ENCODE peak calls at places on chromosomes 7 and 10, in seven cellular contexts. Y is CD8-positive, alpha-beta T cell; Z is fibroblast of lung; A is tibial nerve; K is adrenal gland; U is CD4-positive, CD25-positive, alpha-beta regulatory T cell; E is tibial artery. D is an unnamed sample. For H3K27me3 and H3K4me1, the result is how much of the 10 kb centered on the place peaks cover.

GRCh38 chr10:42242135-42242805 is 396.1 kb downstream of the ZNF33B start:
- DNase-seq in Z (peak), Y (no peak), A (no peak), U (no peak), K (no peak), E (no peak), D (no peak)

GRCh38 chr10:88989824-88990527 is 622 bp upstream of the FAS start:
- DNase-seq in E (no peak), A (no peak), K (peak), Z (peak), Y (no peak), U (no peak), D (no peak)

GRCh38 chr7:155756322-155756721 is 55.9 kb downstream of the SHH start:
- DNase-seq in U (no peak), Y (no peak), Z (no peak), E (no peak), K (no peak), A (no peak), D (no peak)

GRCh38 chr7:90611115-90611514 is 15.0 kb downstream of the CDK14 start:
- DNase-seq in K (no peak), U (no peak), Y (no peak), E (no peak), Z (peak), A (no peak), D (no peak)

GRCh38 chr10:116195039-116195438 is 78.0 kb downstream of the GFRA1 start:
- DNase-seq in E (no peak), A (no peak), U (no peak), Z (no peak), Y (no peak), K (no peak), D (no peak)

GRCh38 chr7:94655884-94656657 is at the start of gene SGCE:
- DNase-seq in Y (peak), A (peak), K (peak), U (peak), Z (peak), E (peak), D (peak)

GRCh38 chr7:85186083-85186520 is 754 bp downstream of the SEMA3D start:
- DNase-seq in K (peak), Y (no peak), U (no peak), Z (peak), A (no peak), E (peak), D (peak)

GRCh38 chr10:33085313-33085833 is 127.3 kb upstream of the ITGB1 start:
- DNase-seq in Y (no peak), Z (no peak), K (no peak), U (no peak), A (no peak), E (no peak), D (no peak)

GRCh38 chr10:35079763-35080162 is 10.4 kb downstream of the CUL2 start:
- DNase-seq in U (no peak), Y (no peak), K (peak), Z (peak), E (no peak), A (no peak), D (no peak)

GRCh38 chr7:51521054-51521453 is 204.4 kb upstream of the COBL start:
- DNase-seq in E (no peak), A (no peak), K (no peak), U (no peak), Y (no peak), Z (no peak), D (no peak)

GRCh38 chr10:132309879-132310591 is 2.3 kb upstream of the STK32C start:
- DNase-seq in Y (no peak), A (no peak), Z (no peak), U (no peak), E (peak), K (no peak), D (no peak)

GRCh38 chr10:20714979-20715378 is 182.1 kb downstream of the NEBL start:
- DNase-seq in E (no peak), A (no peak), Z (no peak), Y (no peak), U (no peak), K (no peak), D (no peak)

GRCh38 chr7:1245596-1245995 is 12.9 kb downstream of the UNCX start:
- DNase-seq in Y (no peak), Z (no peak), E (no peak), U (no peak), K (no peak), A (no peak), D (no peak)
- H3K27me3 ChIP-seq in Y (half or more), Z (half or more), E (under half), U (under half), K (half or more), A (half or more), D (half or more)

DNA sequence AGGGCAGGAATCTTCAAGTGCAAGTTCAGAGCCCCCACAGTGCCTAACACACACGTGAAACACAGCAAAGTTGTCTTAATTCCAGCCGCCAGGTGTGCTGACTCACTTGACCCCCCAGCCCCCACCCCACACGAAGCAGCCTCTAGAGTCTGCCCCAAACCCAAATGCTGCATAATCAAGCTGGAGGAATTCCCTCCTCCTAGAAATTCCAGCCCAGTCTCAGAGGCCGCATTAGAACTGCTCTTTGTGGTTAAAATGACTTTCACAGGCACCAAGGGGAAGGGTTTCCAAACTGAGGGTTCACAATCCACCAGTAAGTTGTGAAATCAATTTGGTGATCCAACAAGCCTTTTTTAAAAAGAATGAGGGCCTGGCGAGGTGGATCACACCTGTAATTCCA is 67.0 kb upstream of the PLXNA4 start:
- DNase-seq in K (no peak), Y (no peak), A (no peak), Z (no peak), E (no peak), U (no peak), D (no peak)
- H3K4me1 ChIP-seq in K (under half), Y (under half), A (under half), Z (under half), E (under half), U (under half), D (under half)

DNA sequence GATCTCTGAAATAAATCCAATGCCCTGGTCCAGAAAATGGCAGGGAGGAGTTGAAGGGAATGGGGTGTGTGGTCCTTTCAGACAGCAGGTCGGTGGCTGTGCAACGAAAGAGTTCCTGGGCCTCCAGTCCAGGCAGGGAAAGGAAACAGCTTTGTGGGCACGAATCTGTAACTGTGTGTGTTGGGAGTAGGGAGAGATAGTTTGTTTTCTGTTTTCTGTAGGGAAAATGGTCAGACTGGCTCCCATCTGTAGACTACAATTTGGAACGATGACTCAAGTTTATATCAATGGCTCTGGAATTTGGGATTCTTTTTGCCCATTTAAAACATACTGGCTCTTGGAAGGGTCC is 2.6 kb upstream of the HOXA9 start:
- DNase-seq in A (no peak), K (no peak), U (no peak), Z (no peak), Y (no peak), E (peak), D (no peak)
- H3K27me3 ChIP-seq in A (half or more), K (half or more), U (half or more), Z (half or more), Y (half or more), E (under half), D (half or more)

DNA sequence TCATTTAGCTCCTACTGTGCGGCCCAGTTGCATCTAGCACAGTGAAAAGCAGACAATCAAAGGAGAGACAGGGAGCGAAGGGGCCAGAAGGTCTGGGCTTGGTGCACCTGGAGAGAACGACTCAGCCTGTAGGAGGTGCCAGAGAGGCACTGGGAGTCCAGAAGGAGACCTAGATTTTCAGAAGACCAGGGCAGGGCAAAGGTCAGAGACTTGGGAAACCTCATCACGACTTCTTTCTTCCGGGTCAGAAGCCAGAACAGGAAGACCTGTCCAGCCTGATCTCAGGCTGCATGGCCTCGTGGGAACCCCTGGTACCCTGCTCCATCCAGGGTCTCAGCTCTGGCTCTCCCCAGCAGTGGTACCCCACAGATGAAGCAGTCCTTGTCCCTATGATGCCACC is 5.2 kb downstream of the AGAP3 start:
- DNase-seq in Y (no peak), U (no peak), K (no peak), A (no peak), Z (no peak), E (no peak), D (no peak)
- H3K4me1 ChIP-seq in Y (under half), U (under half), K (under half), A (under half), Z (under half), E (under half), D (under half)

GRCh38 chr7:37706807-37707206 is 23.2 kb downstream of the GPR141 start:
- DNase-seq in E (no peak), Y (no peak), U (no peak), Z (no peak), K (no peak), A (no peak), D (no peak)

GRCh38 chr7:37709631-37710509 is 26.3 kb downstream of the GPR141 start:
- DNase-seq in A (no peak), U (no peak), Z (no peak), K (no peak), Y (no peak), E (no peak), D (no peak)

GRCh38 chr7:37705976-37706375 is 22.4 kb downstream of the GPR141 start:
- DNase-seq in A (no peak), Y (no peak), E (no peak), U (no peak), Z (no peak), K (no peak), D (no peak)
- H3K27me3 ChIP-seq in A (under half), Y (under half), E (under half), U (under half), Z (under half), K (under half), D (under half)

GRCh38 chr10:71765176-71765906 is 8.0 kb downstream of the VSIR start:
- DNase-seq in E (peak), U (no peak), K (no peak), Z (peak), Y (no peak), A (no peak), D (no peak)

GRCh38 chr10:71769279-71769823 is 4.0 kb downstream of the VSIR start:
- DNase-seq in U (no peak), A (no peak), Y (no peak), E (no peak), K (no peak), Z (peak), D (no peak)

GRCh38 chr10:71765907-71766716 is 7.2 kb downstream of the VSIR start:
- DNase-seq in Z (no peak), A (no peak), U (no peak), E (no peak), Y (no peak), K (no peak), D (no peak)

GRCh38 chr10:71767420-71768035 is 5.8 kb downstream of the VSIR start:
- DNase-seq in U (no peak), Z (peak), E (no peak), K (peak), A (no peak), Y (no peak), D (no peak)

DNA sequence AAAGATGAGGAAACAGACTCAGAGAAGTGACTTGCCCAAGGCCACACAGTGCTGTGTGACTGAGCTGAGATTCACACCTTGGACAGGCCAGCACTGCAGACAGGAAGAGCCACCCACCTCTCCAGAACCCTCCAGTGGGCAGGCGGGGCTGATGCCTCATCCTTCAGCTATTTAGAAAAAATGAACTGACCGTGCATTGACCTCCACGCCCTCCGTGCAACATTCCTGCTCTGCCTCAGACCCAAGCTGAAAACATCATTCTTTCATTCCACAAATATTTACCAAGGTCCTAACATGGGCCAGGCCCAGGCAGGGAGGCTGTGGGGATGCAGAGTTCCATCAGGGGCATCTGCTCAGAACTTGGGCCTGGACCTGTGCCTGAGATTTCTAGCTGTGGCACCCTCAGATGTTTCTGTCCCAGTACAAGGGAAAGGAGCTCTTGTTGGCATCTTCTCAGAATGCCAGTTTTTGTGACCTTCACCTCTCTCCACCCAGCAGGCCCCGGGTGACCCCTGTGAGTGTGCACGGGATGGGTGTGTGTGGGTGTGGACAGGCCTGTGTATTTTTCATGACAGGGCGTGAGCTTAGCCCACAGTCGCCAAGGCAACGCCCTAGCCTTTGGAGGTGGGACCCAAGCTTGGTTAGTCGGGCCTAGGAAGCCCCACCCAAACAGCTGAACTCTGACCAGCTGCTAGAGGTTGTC is 6.5 kb downstream of the VSIR start:
- DNase-seq in E (peak), Z (peak), A (peak), U (no peak), Y (no peak), K (peak), D (no peak)
- H3K4me1 ChIP-seq in E (half or more), Z (under half), A (under half), U (half or more), Y (half or more), K (under half), D (half or more)

GRCh38 chr7:141390339-141390738 is 160.9 kb upstream of the AGK start:
- DNase-seq in Y (no peak), U (no peak), A (no peak), K (no peak), Z (no peak), E (no peak), D (no peak)
- H3K27me3 ChIP-seq in Y (under half), U (under half), A (under half), K (under half), Z (under half), E (under half), D (under half)

GRCh38 chr7:105345725-105346124 is 43.0 kb downstream of the SRPK2 start:
- DNase-seq in Y (no peak), K (no peak), Z (no peak), A (no peak), U (no peak), E (no peak), D (no peak)

GRCh38 chr7:105350906-105351305 is 37.8 kb downstream of the SRPK2 start:
- DNase-seq in E (no peak), A (no peak), Y (no peak), Z (no peak), K (no peak), U (no peak), D (no peak)

GRCh38 chr7:105345003-105345402 is 43.7 kb downstream of the SRPK2 start:
- DNase-seq in Y (no peak), K (no peak), E (no peak), A (no peak), U (no peak), Z (no peak), D (no peak)

GRCh38 chr7:105346138-105346537 is 42.6 kb downstream of the SRPK2 start:
- DNase-seq in Z (no peak), U (no peak), E (no peak), A (no peak), K (no peak), Y (no peak), D (no peak)

DNA sequence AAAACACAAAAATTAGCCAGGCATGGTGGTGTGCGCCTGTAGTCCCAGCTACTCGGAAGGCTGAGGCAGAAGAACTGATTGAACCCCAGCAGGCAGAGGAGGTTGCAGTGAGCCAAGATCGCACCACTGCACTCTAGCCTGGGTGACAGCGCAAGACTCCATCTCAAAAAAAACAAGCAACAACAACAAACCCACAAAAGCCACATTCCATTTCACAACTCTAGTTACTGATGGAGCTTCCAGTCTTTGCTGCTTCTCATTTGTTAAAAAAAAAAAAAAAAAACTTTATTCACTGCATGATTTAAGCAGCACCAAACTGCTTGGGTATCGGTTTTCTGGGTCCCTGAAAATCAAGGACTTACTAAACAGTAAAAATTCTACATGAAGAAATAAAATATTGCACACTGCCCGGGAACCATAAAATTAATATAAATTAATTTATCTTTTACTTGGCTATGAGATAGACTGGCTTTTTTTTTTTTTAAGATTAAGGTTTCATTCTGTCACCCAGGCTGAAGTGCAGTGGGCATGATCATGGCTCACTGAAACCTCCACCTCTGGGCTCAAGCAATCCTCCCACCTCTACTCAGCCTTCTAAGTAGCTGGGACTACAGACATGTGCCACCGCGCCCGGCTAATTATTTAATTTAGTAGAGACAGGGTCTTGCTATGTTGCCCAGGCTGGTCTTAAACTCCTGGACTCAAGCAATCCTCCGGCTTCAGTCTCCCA is 42.0 kb downstream of the SRPK2 start:
- DNase-seq in Y (no peak), Z (no peak), U (no peak), A (no peak), E (no peak), K (no peak), D (peak)
- H3K4me1 ChIP-seq in Y (half or more), Z (under half), U (half or more), A (under half), E (under half), K (under half), D (under half)

DNA sequence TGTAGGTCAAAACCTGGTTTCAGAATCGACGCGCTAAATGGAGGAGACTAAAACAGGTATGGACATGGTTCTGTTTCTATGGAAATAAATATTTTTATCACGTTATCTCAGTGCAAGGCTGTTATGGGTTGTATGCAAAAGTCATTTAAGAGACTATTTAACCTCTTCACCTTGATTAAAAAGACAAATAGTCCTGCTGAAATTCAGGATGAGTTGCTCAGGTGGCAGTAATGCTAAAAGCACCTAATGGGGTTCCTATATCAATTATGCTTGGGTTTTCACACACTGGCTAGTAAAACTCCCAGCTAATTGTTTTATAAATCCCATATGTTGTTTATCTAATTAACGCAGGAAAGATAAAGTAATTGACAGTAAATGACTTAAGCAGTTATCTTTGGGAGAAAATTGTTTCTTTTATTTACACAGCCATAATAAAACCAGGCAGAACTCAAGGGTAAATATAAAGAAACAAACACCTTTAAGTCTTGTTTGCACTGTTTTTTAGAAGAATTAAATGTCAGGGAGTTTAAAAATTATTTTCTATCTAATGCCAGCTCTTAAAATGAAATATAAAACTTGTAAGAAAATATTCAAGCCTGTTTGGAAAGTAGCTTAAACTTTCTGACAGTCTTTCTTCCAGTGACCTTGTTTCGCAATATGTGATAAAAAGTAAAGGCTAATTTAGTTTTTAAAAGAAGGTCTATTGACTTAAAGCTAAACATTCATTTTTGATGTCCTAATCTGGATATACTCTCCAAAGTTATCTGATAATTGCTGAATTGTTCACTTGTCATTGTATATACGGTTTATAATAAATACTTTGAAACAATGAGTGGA is 3.2 kb downstream of the HHEX start:
- DNase-seq in E (no peak), A (no peak), K (no peak), Z (no peak), Y (no peak), U (no peak), D (no peak)
- H3K27me3 ChIP-seq in E (under half), A (half or more), K (under half), Z (under half), Y (under half), U (under half), D (under half)